ENCODE peak calls at places on chromosomes 5 and 9, in eight cellular contexts. G is ACHN; E is T-helper 9 cell; T is ureter; K is M059J; M is foreskin melanocyte; P is stimulated activated CD8-positive, alpha-beta memory T cell treated with anti-CD3 and anti-CD28 coated beads, Interleukin-2, amount 100 ng/mL, for 48 hours; N is amniotic stem cell. C is an unnamed sample.
A peak's percentile ranks its signal among the peaks of the same experiment; 100 is the strongest.

GRCh38 chr9:87771251-87772006 is 45.5 kb downstream of the CTSL start:
- DNase-seq in N (no peak), M (no peak), G (peak; percentile 35), K (no peak), P (no peak), E (no peak), T (no peak), C (no peak)

GRCh38 chr9:137352511-137353222 is 50.6 kb upstream of the NRARP start:
- DNase-seq in T (no peak), E (no peak), M (no peak), N (no peak), P (no peak), G (no peak), K (no peak), C (no peak)

GRCh38 chr9:98804083-98804482 is 3.4 kb upstream of the GALNT12 start:
- DNase-seq in N (no peak), G (no peak), M (no peak), E (no peak), P (no peak), K (no peak), T (no peak), C (no peak)

GRCh38 chr9:116280529-116280928 is 126.9 kb downstream of the PAPPA start:
- DNase-seq in M (no peak), T (no peak), P (no peak), N (no peak), K (peak; percentile 76), E (no peak), G (no peak), C (no peak)

GRCh38 chr5:154271466-154271865 is 80.9 kb downstream of the GALNT10 start:
- DNase-seq in T (no peak), E (no peak), M (no peak), K (no peak), G (no peak), N (no peak), P (no peak), C (no peak)

GRCh38 chr9:94931725-94932124 is 205.2 kb downstream of the AOPEP start:
- DNase-seq in G (no peak), N (no peak), M (no peak), K (peak; percentile 91), T (no peak), E (no peak), P (no peak), C (no peak)

GRCh38 chr9:88641471-88642240 is 106.7 kb downstream of the NXNL2 start:
- DNase-seq in M (no peak), T (no peak), P (no peak), G (no peak), E (no peak), N (no peak), K (no peak), C (no peak)

GRCh38 chr5:96716007-96716406 is 53.8 kb downstream of the CAST start:
- DNase-seq in N (no peak), P (no peak), E (no peak), M (no peak), G (no peak), K (no peak), T (no peak), C (peak; percentile 40)

GRCh38 chr9:130267930-130268329 is 2.4 kb downstream of the HMCN2 start:
- DNase-seq in G (no peak), M (no peak), T (no peak), N (no peak), E (no peak), K (no peak), P (no peak), C (no peak)

GRCh38 chr5:165996484-165996883 is 2295.0 kb upstream of the WWC1 start:
- DNase-seq in M (no peak), T (no peak), E (no peak), K (no peak), G (no peak), P (no peak), N (no peak), C (no peak)

GRCh38 chr5:8953911-8954310 is 592.0 kb downstream of the SEMA5A start:
- DNase-seq in M (no peak), K (peak; percentile 17), G (no peak), N (no peak), E (no peak), T (no peak), P (no peak), C (no peak)

GRCh38 chr5:146475190-146475801 is 28.2 kb downstream of the TCERG1 start:
- DNase-seq in P (no peak), M (no peak), E (no peak), K (no peak), N (no peak), G (peak; percentile 4), T (no peak), C (peak; percentile 41)

GRCh38 chr5:154972476-154973080 is 31.7 kb downstream of the MRPL22 start:
- DNase-seq in N (peak; percentile 5), P (peak; percentile 2), G (peak; percentile 44), E (no peak), T (no peak), M (peak; percentile 35), K (peak; percentile 40), C (peak; percentile 70)

GRCh38 chr9:93319301-93319991 is 132.0 kb upstream of the FAM120A start:
- DNase-seq in K (no peak), P (no peak), G (no peak), M (no peak), E (no peak), N (no peak), T (no peak), C (no peak)

GRCh38 chr5:135951807-135952206 is 3.0 kb downstream of the LECT2 start:
- DNase-seq in P (no peak), M (no peak), E (no peak), T (no peak), K (no peak), N (no peak), G (no peak), C (no peak)

GRCh38 chr5:24163091-24163490 is 481.7 kb downstream of the CDH10 start:
- DNase-seq in P (no peak), G (peak; percentile 12), T (no peak), K (peak; percentile 59), N (no peak), E (no peak), M (peak; percentile 3), C (no peak)

GRCh38 chr5:173051746-173052145 is 4.4 kb upstream of the CREBRF start:
- DNase-seq in K (peak; percentile 79), T (no peak), G (no peak), M (no peak), P (no peak), E (no peak), N (no peak), C (no peak)

GRCh38 chr9:122812736-122813135 is 12.8 kb downstream of the OR1K1 start:
- DNase-seq in N (no peak), G (no peak), T (no peak), M (no peak), E (no peak), P (no peak), K (no peak), C (no peak)

GRCh38 chr5:78260771-78261170 is 33.7 kb downstream of the AP3B1 start:
- DNase-seq in G (no peak), M (no peak), E (no peak), T (no peak), K (no peak), N (no peak), P (no peak), C (no peak)

GRCh38 chr9:136016882-136017812 is 56.0 kb upstream of the UBAC1 start:
- DNase-seq in N (no peak), T (no peak), E (no peak), P (no peak), K (no peak), M (no peak), G (no peak), C (no peak)

GRCh38 chr9:21210311-21210710 is 3.4 kb upstream of the IFNA10 start:
- DNase-seq in T (no peak), N (no peak), G (no peak), E (no peak), K (no peak), M (no peak), P (no peak), C (no peak)

GRCh38 chr9:93292288-93292615 is 108.3 kb downstream of the WNK2 start:
- DNase-seq in M (no peak), E (no peak), P (no peak), G (no peak), K (no peak), N (no peak), T (no peak), C (no peak)

GRCh38 chr5:138542120-138542955 is 698 bp downstream of the ETF1 start:
- DNase-seq in G (peak; percentile 34), T (no peak), E (peak; percentile 12), P (no peak), N (no peak), M (no peak), K (peak; percentile 24), C (no peak)

GRCh38 chr5:134177197-134178171 is 734 bp upstream of the SKP1 start:
- DNase-seq in K (peak; percentile 60), N (peak; percentile 42), E (no peak), M (peak; percentile 70), G (peak; percentile 56), P (no peak), T (peak; percentile 65), C (peak; percentile 72)